ENCODE peak calls at places on chromosomes 13 and 19, in seven cellular contexts. K is HCT116, A is left ventricle myocardium inferior, C is psoas muscle, I is heart right ventricle, W is pancreas, B is H9. Y is an unnamed sample.

GRCh38 chr13:27644302-27644701 is 22.6 kb downstream of the POLR1D start:
- DNase-seq in K (peak; percentile 27), A (no peak), C (no peak), I (no peak), W (no peak), B (no peak), Y (no peak)

GRCh38 chr19:50046649-50047503 is 21.1 kb downstream of the ZNF473 start:
- DNase-seq in K (peak; percentile 27), A (peak; percentile 42), C (peak; percentile 54), I (peak; percentile 45), W (no peak), B (no peak), Y (no peak)

GRCh38 chr19:5131866-5132561 is 163.1 kb downstream of the KDM4B start:
- DNase-seq in K (no peak), A (no peak), C (no peak), I (no peak), W (no peak), B (no peak), Y (no peak)

GRCh38 chr13:23466144-23467002 is 32.9 kb upstream of the SACS start:
- DNase-seq in K (peak; percentile 54), A (peak; percentile 64), C (peak; percentile 71), I (peak; percentile 74), W (peak; percentile 55), B (peak; percentile 67), Y (peak; percentile 72)

GRCh38 chr13:91493442-91493841 is 95.0 kb downstream of the GPC5 start:
- DNase-seq in K (no peak), A (no peak), C (no peak), I (no peak), W (no peak), B (no peak), Y (no peak)

GRCh38 chr13:99528547-99528946 is 27.3 kb downstream of the TM9SF2 start:
- DNase-seq in K (no peak), A (no peak), C (no peak), I (no peak), W (no peak), B (no peak), Y (no peak)

GRCh38 chr13:48199404-48199991 is 33.5 kb upstream of the ITM2B start:
- DNase-seq in K (no peak), A (no peak), C (no peak), I (no peak), W (no peak), B (no peak), Y (no peak)

GRCh38 chr19:47476438-47476972 is 4.8 kb upstream of the SLC8A2 start:
- DNase-seq in K (no peak), A (no peak), C (no peak), I (no peak), W (no peak), B (no peak), Y (no peak)

GRCh38 chr19:29665826-29666633 is 769 bp downstream of the PLEKHF1 start:
- DNase-seq in K (no peak), A (peak; percentile 76), C (peak; percentile 79), I (peak; percentile 76), W (no peak), B (peak; percentile 86), Y (peak; percentile 81)

GRCh38 chr13:72295173-72295572 is 428.2 kb upstream of the DACH1 start:
- DNase-seq in K (no peak), A (no peak), C (no peak), I (no peak), W (no peak), B (no peak), Y (no peak)

GRCh38 chr13:73133536-73133935 is 74.7 kb downstream of the KLF5 start:
- DNase-seq in K (no peak), A (no peak), C (no peak), I (no peak), W (no peak), B (no peak), Y (no peak)

GRCh38 chr19:53965091-53965490 is 2.4 kb downstream of the CACNG8 start:
- DNase-seq in K (no peak), A (no peak), C (no peak), I (no peak), W (no peak), B (no peak), Y (no peak)

GRCh38 chr13:96671073-96671472 is 323.2 kb downstream of the OXGR1 start:
- DNase-seq in K (no peak), A (no peak), C (no peak), I (no peak), W (no peak), B (no peak), Y (no peak)

GRCh38 chr13:97223711-97224461 is 1.8 kb downstream of the MBNL2 start:
- DNase-seq in K (peak; percentile 43), A (peak; percentile 29), C (no peak), I (peak; percentile 30), W (peak; percentile 83), B (peak; percentile 41), Y (peak; percentile 58)

GRCh38 chr19:23440207-23440606 is 44.9 kb upstream of the ZNF91 start:
- DNase-seq in K (no peak), A (no peak), C (no peak), I (no peak), W (no peak), B (peak; percentile 27), Y (no peak)

GRCh38 chr19:39916851-39917396 is 17.5 kb downstream of the FCGBP start:
- DNase-seq in K (no peak), A (no peak), C (no peak), I (no peak), W (no peak), B (no peak), Y (no peak)

GRCh38 chr13:77386880-77387606 is 60.1 kb upstream of the MYCBP2 start:
- DNase-seq in K (no peak), A (no peak), C (no peak), I (no peak), W (no peak), B (no peak), Y (peak; percentile 38)

GRCh38 chr13:27621116-27621365 is 651 bp upstream of the POLR1D start:
- DNase-seq in K (peak; percentile 40), A (no peak), C (no peak), I (no peak), W (no peak), B (no peak), Y (no peak)

DNA sequence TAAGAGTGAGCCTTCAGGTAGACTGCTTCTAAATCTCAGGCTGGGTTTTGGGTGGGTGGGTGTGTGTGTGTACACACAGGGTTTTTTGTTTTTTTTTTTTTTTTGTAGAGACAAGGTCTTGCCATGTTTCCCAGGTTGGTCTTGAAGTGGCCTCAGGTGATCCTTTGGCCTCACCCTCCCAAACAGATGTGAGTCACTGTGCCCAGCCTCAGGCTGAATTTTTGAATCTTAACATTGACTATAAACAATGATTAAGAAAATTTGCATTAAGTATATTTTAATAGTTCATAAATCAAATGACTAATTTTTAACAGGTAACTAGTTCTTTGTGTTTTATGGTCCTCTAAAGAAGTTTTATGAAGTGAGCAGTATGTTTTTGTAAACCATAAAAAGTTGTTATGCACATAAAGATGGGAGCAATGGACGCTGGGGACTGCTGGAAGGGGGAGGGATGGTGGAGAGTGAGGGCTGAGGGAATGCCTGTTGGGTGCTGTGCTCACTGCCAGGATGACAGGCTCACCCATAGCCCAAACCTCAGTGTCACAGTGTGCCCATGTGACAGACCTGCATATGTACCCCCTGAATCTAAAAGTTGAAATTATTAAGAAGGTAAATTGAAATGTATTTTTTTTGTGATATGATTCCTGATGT is 60.2 kb downstream of the ZNF136 start:
- DNase-seq in K (no peak), A (no peak), C (no peak), I (no peak), W (no peak), B (no peak), Y (no peak)
- H3K9me3 ChIP-seq in K (peaks cover 9% of the 10 kb centered on the region), A (peaks cover 13% of the 10 kb centered on the region), C (peaks cover 23% of the 10 kb centered on the region), I (peaks cover 3% of the 10 kb centered on the region), W (no peaks in the 10 kb centered on the region), B (no peaks in the 10 kb centered on the region), Y (no peaks in the 10 kb centered on the region)

DNA sequence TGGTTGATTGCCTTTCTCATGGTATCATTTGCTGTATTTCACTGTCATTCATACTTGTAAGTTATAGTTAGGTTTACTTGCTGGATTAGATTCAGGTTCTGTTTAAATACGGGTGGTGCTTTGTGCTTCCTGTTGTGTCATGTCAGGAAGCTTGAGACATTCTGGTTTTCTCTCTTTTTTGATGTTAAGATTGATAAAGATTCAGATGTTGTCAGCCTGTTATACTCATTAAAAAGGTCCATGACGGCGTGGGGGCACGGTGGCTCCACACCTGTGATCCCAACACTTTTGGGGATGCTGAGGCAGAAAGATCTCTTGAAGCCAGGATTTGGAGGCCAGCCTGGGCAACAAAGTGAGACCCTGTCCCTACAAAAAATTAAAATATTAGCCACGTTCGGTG is 45.7 kb downstream of the NAA16 start:
- DNase-seq in K (no peak), A (no peak), C (no peak), I (no peak), W (no peak), B (no peak), Y (no peak)
- H3K27ac ChIP-seq in K (no peak overlapping the region), A (no peak overlapping the region), C (peak overlapping the region; percentile 34), I (no peak overlapping the region), W (no peak overlapping the region), B (no peak overlapping the region), Y (no peak overlapping the region)

DNA sequence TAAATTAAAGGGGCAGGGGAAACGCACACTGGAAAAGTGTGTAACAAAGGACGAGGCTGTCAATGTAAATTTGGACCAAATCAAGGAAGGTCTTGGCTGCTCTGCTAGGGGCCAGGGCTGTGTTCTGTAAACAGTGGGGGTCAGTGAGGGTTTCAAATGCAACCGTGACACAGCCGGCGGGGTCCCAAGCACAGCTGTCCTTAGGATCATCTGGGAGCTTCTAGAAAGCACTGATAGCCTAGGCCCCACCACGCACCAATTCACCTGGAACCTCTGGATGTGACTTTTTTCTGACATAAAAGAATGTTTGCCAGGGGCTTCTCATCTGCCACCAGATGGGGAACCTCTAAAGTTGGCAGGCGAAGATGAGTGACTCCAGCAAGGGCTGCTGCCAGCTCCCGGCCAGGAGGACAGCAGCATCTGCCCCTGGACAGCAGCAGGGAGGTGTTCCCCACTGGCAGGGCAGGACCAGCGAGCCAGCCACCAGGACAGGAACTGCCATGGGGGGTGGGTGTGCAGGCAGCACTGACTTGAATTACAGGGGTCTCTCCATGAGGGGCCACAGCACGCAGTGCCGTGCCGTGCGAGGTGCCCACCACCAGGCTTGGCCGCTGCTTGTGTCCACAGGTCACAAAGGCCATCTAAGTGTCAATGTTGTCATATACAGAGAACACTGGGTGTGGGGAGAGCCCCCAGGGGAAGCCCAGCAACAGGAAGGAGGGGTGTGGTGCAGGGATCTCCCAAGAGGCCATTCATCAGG is 87.5 kb downstream of the SOX1 start:
- DNase-seq in K (no peak), A (no peak), C (no peak), I (no peak), W (no peak), B (no peak), Y (no peak)
- H3K9me3 ChIP-seq in K (no peaks in the 10 kb centered on the region), A (peaks cover 18% of the 10 kb centered on the region), C (peaks cover 8% of the 10 kb centered on the region), I (peaks cover 6% of the 10 kb centered on the region), W (no peaks in the 10 kb centered on the region), B (no peaks in the 10 kb centered on the region), Y (no peaks in the 10 kb centered on the region)

GRCh38 chr19:33189453-33189852 is 4.7 kb upstream of the LRP3 start:
- DNase-seq in K (no peak), A (no peak), C (no peak), I (no peak), W (no peak), B (no peak), Y (no peak)

GRCh38 chr19:33192010-33192409 is 2.1 kb upstream of the LRP3 start:
- DNase-seq in K (no peak), A (no peak), C (no peak), I (no peak), W (no peak), B (no peak), Y (no peak)

GRCh38 chr19:33191501-33191900 is 2.6 kb upstream of the LRP3 start:
- DNase-seq in K (no peak), A (no peak), C (no peak), I (no peak), W (no peak), B (no peak), Y (no peak)

GRCh38 chr19:33186835-33187540 is 7.1 kb upstream of the LRP3 start:
- DNase-seq in K (no peak), A (no peak), C (no peak), I (no peak), W (no peak), B (no peak), Y (no peak)

GRCh38 chr19:33186431-33186830 is 7.7 kb upstream of the LRP3 start:
- DNase-seq in K (no peak), A (no peak), C (no peak), I (no peak), W (no peak), B (no peak), Y (no peak)
- H3K27ac ChIP-seq in K (no peak overlapping the region), A (no peak overlapping the region), C (no peak overlapping the region), I (no peak overlapping the region), W (no peak overlapping the region), B (no peak overlapping the region), Y (no peak overlapping the region)